ENCODE peak calls at places on chromosome 4, in six cellular contexts. H, Y, B, F, W and X are unnamed samples.

GRCh38 chr4:3145251-3145908 is 70.9 kb downstream of the HTT start:
- DNase-seq in B (no peak), F (no peak), Y (no peak), W (no peak), H (no peak), X (no peak)

GRCh38 chr4:48275247-48275646 is 5.6 kb upstream of the TEC start:
- DNase-seq in H (no peak), W (peak), Y (no peak), F (no peak), B (peak), X (peak)

GRCh38 chr4:164888096-164888495 is 11.1 kb downstream of the APELA start:
- DNase-seq in H (no peak), Y (no peak), F (no peak), B (no peak), W (no peak), X (no peak)

GRCh38 chr4:140257461-140258305 is 103.7 kb upstream of the MAML3 start:
- DNase-seq in Y (no peak), H (no peak), W (no peak), B (no peak), F (no peak), X (no peak)

GRCh38 chr4:82905205-82905604 is 4.7 kb downstream of the THAP9 start:
- DNase-seq in W (peak), B (no peak), H (no peak), F (no peak), Y (no peak), X (no peak)

GRCh38 chr4:1571986-1572385 is 112.1 kb downstream of the FAM53A start:
- DNase-seq in F (no peak), H (no peak), W (no peak), Y (no peak), B (no peak), X (no peak)

GRCh38 chr4:158599150-158599549 is 72.5 kb downstream of the C4orf46 start:
- DNase-seq in F (no peak), Y (no peak), B (no peak), W (no peak), H (no peak), X (peak)

GRCh38 chr4:188714907-188715306 is 575.7 kb downstream of the TRIML1 start:
- DNase-seq in H (no peak), B (no peak), Y (no peak), F (no peak), W (no peak), X (no peak)

GRCh38 chr4:91958651-91959050 is 345.1 kb upstream of the GRID2 start:
- DNase-seq in Y (peak), B (no peak), F (no peak), H (peak), W (no peak), X (no peak)

GRCh38 chr4:78622253-78622979 is 70.8 kb downstream of the ANXA3 start:
- DNase-seq in B (peak), Y (peak), W (no peak), H (no peak), F (no peak), X (no peak)

GRCh38 chr4:110294165-110294564 is 95.8 kb upstream of the ELOVL6 start:
- DNase-seq in H (no peak), B (no peak), F (no peak), W (no peak), Y (no peak), X (no peak)

GRCh38 chr4:17721496-17722360 is 59.7 kb downstream of the FAM184B start:
- DNase-seq in F (peak), Y (no peak), H (no peak), W (no peak), B (no peak), X (no peak)

GRCh38 chr4:1465173-1466033 is 59.2 kb upstream of the NKX1-1 start:
- DNase-seq in F (no peak), B (no peak), Y (no peak), W (no peak), H (peak), X (no peak)

GRCh38 chr4:156820931-156821330 is 150.7 kb downstream of the PDGFC start:
- DNase-seq in W (no peak), Y (no peak), B (no peak), F (no peak), H (no peak), X (no peak)

GRCh38 chr4:66688674-66689073 is 856.6 kb downstream of the CENPC start:
- DNase-seq in H (peak), Y (no peak), F (no peak), W (no peak), B (no peak), X (no peak)

GRCh38 chr4:86300516-86300915 is 59.3 kb downstream of the MAPK10 start:
- DNase-seq in B (no peak), F (no peak), W (no peak), H (no peak), Y (no peak), X (no peak)

GRCh38 chr4:110622841-110623709 is at the start of gene PITX2:
- DNase-seq in H (peak), B (no peak), F (peak), W (no peak), Y (peak), X (peak)

GRCh38 chr4:27407616-27408015 is 547.0 kb downstream of the STIM2 start:
- DNase-seq in F (no peak), H (no peak), Y (no peak), W (no peak), B (no peak), X (no peak)

GRCh38 chr4:98564847-98565246 is 93.6 kb downstream of the TSPAN5 start:
- DNase-seq in H (no peak), Y (no peak), B (no peak), F (no peak), W (no peak), X (no peak)

GRCh38 chr4:148926861-148927260 is 484.6 kb upstream of the NR3C2 start:
- DNase-seq in Y (no peak), B (no peak), W (no peak), F (no peak), H (no peak), X (no peak)

GRCh38 chr4:121339824-121340223 is 41.0 kb downstream of the QRFPR start:
- DNase-seq in Y (no peak), H (no peak), F (no peak), W (no peak), B (no peak), X (no peak)
- H3K4me3 ChIP-seq in Y (no peak), H (no peak), F (no peak), W (no peak), B (no peak), X (no peak)

GRCh38 chr4:153188966-153189801 is 15.1 kb upstream of the TRIM2 start:
- DNase-seq in H (no peak), W (no peak), B (no peak), Y (no peak), F (no peak), X (no peak)
- TF ChIP-seq GABPA in H (no peak), W (no peak), B (no peak), Y (no peak), F (no peak), X (no peak)

GRCh38 chr4:154630307-154630706 is 17.9 kb upstream of the FGG start:
- DNase-seq in H (no peak), W (no peak), Y (no peak), F (no peak), B (no peak), X (no peak)
- TF ChIP-seq POLR2AphosphoS5 in H (no peak), W (no peak), Y (no peak), F (no peak), B (no peak), X (no peak)

GRCh38 chr4:47010347-47011188 is 17.2 kb upstream of the GABRA4 start:
- DNase-seq in H (no peak), W (peak), B (no peak), Y (no peak), F (no peak), X (no peak)

GRCh38 chr4:47013373-47013772 is 18.0 kb upstream of the GABRB1 start:
- DNase-seq in Y (no peak), B (no peak), F (no peak), W (no peak), H (no peak), X (no peak)

GRCh38 chr4:47017081-47017480 is 14.3 kb upstream of the GABRB1 start:
- DNase-seq in W (no peak), F (no peak), B (no peak), Y (no peak), H (no peak), X (no peak)

GRCh38 chr4:47011189-47011518 is 17.8 kb upstream of the GABRA4 start:
- DNase-seq in W (no peak), B (no peak), F (no peak), Y (no peak), H (no peak), X (no peak)
- H3K4me3 ChIP-seq in W (no peak), B (peak), F (no peak), Y (no peak), H (no peak), X (no peak)